ENCODE peak calls at places on chromosomes 11 and 22, in four cellular contexts. K is mesendoderm, J is HAP-1, A is tibial nerve. P is an unnamed sample. For H3K4me1, the result is how much of the 10 kb centered on the place peaks cover.

GRCh38 chr11:34667810-34668582 is 47.1 kb downstream of the EHF start:
- DNase-seq in K (peak), A (no peak), J (no peak), P (no peak)

GRCh38 chr22:47042861-47043496 is 280.5 kb downstream of the TBC1D22A start:
- DNase-seq in J (no peak), A (no peak), K (no peak), P (no peak)

GRCh38 chr11:67083786-67084366 is 27.2 kb downstream of the RHOD start:
- DNase-seq in A (no peak), K (no peak), J (no peak), P (no peak)

GRCh38 chr11:122246885-122247284 is 130.9 kb upstream of the BLID start:
- DNase-seq in K (no peak), J (no peak), A (no peak), P (no peak)

GRCh38 chr11:64372802-64373597 is 14.0 kb downstream of the RPS6KA4 start:
- DNase-seq in K (peak), A (no peak), J (peak), P (no peak)

GRCh38 chr11:85569525-85569924 is 57.6 kb downstream of the DLG2 start:
- DNase-seq in J (no peak), A (no peak), K (no peak), P (no peak)

GRCh38 chr11:47879259-47880184 is 31.4 kb upstream of the NUP160 start:
- DNase-seq in A (no peak), J (no peak), K (no peak), P (no peak)

GRCh38 chr11:17932472-17932871 is 80.4 kb downstream of the SERGEF start:
- DNase-seq in J (no peak), A (no peak), K (peak), P (no peak)

GRCh38 chr11:115676206-115676605 is 172.0 kb upstream of the CADM1 start:
- DNase-seq in J (no peak), K (peak), A (no peak), P (no peak)

GRCh38 chr22:40181323-40181722 is 3.6 kb downstream of the TNRC6B start:
- DNase-seq in A (no peak), K (no peak), J (no peak), P (no peak)
- H3K4me1 ChIP-seq in A (under half), K (under half), J (under half), P (under half)

DNA sequence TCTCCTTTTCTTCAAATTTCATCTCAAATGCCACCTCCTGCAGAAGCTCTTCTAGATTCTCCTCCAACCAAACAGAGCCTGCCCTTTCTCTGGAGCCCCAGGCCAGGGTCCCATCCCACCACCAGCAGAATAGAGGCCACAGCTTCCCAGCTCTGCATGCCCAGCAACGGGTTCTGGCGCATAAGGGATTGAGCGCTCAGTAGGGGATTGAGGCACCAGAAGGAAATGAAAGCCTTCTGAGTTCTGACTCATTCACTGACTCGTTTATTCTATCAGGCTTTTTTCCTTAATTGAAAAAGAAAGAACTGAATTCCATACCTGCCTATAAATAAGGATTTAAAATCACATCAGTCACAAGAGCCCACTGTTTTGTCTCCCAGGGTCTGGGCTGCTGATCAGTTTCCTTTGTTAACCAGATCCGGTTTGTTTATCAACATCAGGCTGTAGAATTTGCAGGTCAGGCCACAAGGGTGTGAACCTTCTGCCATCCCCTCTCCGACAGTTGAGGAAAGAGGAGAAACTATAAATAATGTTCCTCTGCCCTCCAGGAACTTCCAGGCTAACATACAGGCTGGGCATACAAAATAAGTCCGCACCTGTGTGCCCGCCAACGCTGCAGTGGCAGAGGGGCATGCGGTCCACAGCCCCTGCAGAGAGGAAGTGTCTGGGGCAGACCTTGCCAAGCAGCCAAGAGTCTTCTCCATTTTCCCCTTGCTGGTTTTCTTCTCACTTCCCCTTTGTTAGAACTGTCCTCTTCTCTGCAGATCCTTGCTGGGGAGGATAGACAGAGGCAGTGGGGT is 63.5 kb upstream of the PRDM11 start:
- DNase-seq in J (no peak), K (peak), A (no peak), P (no peak)
- H3K4me1 ChIP-seq in J (under half), K (under half), A (under half), P (under half)

GRCh38 chr22:39995346-39996252 is 845 bp downstream of the FAM83F start:
- DNase-seq in J (no peak), K (peak), A (no peak), P (no peak)

GRCh38 chr22:39994566-39995345 is at the start of gene FAM83F:
- DNase-seq in A (no peak), K (peak), J (no peak), P (no peak)

GRCh38 chr22:39997421-39997820 is 2.7 kb downstream of the FAM83F start:
- DNase-seq in J (no peak), K (no peak), A (no peak), P (no peak)

GRCh38 chr22:39997939-39998726 is 3.4 kb downstream of the FAM83F start:
- DNase-seq in J (peak), A (no peak), K (peak), P (peak)

DNA sequence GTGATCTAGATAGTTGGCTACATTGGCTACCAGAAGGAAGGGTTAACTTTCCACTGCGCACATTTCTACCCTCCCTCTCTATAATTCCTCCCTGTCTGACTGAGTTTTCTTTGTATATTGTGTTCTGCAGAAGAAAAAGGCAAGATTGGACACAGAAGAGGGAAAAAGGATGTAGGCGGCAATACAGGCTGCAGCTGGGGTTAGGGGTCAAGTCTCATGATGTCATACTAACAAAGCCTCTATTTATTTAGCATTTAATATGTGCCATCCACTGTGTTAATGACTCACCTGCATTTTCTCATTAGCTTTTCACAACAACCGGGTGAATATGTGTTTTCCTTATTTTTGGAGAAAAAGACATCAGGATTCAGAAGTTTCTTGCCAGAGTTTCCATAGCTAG is 2.0 kb downstream of the FAM83F start:
- DNase-seq in J (no peak), A (no peak), K (no peak), P (no peak)
- H3K4me1 ChIP-seq in J (under half), A (under half), K (under half), P (under half)

DNA sequence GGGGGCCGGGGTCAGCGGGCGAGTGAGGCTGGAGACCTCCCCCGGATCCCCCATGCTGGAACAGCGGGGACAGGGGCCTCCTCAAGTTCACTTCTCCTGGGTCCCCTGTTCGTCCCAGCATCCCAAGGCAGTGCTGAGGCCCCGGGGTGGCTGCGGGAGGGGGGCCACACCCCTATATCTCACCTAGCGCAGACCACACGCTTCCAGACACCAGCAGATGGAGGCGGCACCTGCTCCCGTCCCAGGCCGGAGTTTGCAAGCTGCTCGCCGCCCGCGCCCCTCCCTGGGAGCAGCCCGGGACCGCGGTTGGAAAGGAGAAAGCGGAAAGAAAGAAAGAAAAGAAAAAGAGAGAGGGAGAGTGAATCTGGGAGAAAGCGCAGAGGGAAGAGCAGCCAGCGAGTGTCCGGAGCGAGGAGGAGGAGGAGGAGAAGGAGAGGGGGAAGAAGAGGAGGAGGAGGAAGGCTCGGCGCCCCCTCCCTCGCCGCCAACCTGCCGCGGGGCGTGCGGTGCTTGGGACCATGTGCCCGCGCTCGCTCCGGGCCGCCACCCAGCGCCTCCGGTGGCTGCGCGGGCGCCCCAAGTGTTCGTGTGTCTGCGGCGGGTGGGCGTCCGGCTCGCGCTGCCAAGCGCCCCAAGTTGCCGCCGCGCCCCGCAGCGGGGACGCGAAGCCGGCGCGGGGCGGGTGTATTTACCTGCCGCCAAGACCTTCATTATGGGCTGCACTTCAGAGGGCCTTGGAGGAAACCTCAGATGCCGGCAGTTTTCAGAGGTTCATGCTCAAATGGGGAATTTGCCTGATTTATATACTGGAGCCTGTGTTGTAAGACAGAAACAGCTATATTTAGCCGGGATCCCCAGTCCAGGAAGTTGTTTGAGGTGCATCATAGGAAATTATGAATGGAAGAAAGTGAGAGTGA is at the start of gene LIF:
- DNase-seq in A (no peak), J (peak), K (peak), P (no peak)
- H3K4me1 ChIP-seq in A (under half), J (under half), K (under half), P (under half)

GRCh38 chr11:5421811-5422210 is at the start of gene OR51Q1:
- DNase-seq in A (no peak), J (no peak), K (no peak), P (no peak)

GRCh38 chr11:5420993-5421392 is 918 bp upstream of the OR51Q1 start:
- DNase-seq in A (no peak), J (no peak), K (no peak), P (no peak)

DNA sequence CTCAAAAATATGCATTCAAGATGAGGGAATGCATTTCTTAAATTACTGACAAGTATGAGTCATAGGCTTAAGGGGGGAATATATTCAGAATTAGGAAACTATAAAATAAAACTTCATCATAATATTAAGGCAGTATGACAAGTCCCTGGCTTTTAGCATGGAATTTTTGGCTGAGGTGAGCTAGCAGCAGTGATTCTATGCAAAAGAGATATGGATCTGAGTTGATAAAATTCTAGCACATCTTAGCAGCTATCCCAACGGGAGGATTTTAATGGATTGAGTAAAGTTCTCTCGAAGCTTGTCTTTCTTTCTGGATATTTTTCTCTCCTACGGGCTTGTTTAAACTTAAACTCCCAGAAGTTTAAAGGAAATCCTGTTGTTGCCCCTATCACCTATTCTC is 1.2 kb downstream of the OR51Q1 start:
- DNase-seq in A (no peak), K (peak), J (no peak), P (no peak)
- H3K4me1 ChIP-seq in A (under half), K (under half), J (under half), P (under half)

DNA sequence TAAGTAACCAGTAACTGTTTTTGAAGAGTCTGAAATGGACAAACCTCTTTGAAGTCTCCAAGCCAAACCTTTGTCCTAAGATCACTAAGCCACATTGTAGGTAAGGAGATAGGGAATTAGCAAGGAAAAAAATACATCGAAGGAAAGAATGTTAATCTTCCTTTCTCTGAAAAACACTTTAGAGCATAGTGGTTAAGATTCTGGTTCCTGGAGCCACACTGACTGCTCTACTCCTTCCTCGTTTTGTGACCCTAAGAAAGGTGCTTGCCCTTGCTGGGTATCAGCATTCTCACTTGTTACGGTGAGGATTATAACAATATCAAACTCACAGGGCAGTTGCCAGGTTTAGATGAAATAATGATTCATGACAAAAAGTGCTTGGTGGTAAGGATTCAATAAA is 104.0 kb downstream of the SIK3 start:
- DNase-seq in J (peak), K (no peak), A (no peak), P (no peak)
- H3K4me1 ChIP-seq in J (under half), K (under half), A (under half), P (under half)

DNA sequence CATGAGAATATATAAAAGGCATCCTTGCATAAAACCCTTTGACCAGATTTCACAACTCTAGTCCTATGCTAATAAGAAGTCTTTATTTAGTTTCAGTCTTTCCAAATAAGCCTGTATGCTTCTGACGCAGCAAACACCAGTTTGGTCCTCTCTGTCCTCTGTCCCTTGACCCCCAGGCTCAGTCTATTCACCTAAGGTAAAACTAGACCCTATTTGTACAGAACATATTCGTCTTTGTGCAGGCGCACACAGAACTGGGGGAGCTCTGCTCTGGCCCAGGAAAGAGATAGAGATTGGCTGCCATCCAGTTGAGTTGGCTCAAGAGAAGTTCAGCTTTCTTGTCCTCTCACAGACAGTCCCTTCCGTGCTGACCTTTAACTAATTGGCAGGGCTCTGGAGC is 21.0 kb upstream of the PSMA1 start:
- DNase-seq in K (no peak), A (no peak), J (peak), P (no peak)
- H3K4me1 ChIP-seq in K (under half), A (under half), J (under half), P (under half)

GRCh38 chr11:36010010-36010740 is 66.3 kb downstream of the LDLRAD3 start:
- DNase-seq in A (no peak), J (no peak), K (no peak), P (no peak)

GRCh38 chr11:36007127-36007824 is 63.4 kb downstream of the LDLRAD3 start:
- DNase-seq in K (peak), A (no peak), J (no peak), P (no peak)

GRCh38 chr11:36006556-36006955 is 62.7 kb downstream of the LDLRAD3 start:
- DNase-seq in K (no peak), J (no peak), A (no peak), P (no peak)

GRCh38 chr11:36009469-36009868 is 65.6 kb downstream of the LDLRAD3 start:
- DNase-seq in K (no peak), J (no peak), A (no peak), P (no peak)

DNA sequence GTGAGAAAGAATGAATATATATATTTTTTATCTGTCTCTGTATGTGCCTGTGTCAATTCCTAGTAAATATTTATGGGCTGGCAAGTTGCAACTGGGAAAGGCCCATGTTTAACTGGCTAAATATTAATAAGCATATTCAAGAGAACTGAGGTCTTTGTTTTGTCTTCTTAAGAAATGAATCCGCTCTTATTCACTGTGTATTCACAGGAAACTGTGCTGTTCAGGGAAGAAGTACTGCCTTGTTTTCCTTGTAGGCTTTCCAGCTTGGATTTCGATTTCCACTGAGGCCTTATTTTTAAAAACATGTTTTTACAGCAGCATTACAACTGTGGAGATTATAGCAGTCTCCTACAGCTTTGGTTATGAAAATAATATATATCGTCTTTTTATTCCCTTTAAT is 64.7 kb downstream of the LDLRAD3 start:
- DNase-seq in K (no peak), J (no peak), A (no peak), P (no peak)
- H3K4me1 ChIP-seq in K (under half), J (under half), A (under half), P (under half)